ENCODE peak calls at places on chromosomes 4 and X, in five cellular contexts. One of them, this sample, is unnamed.

GRCh38 chrX:56397636-56398035 is 165.5 kb downstream of the KLF8 start:
- DNase-seq in endothelial cell: no peak
- DNase-seq in glutamatergic neuron: no peak
- DNase-seq in lower leg skin: no peak
- DNase-seq in breast epithelium: no peak
- DNase-seq in this sample: no peak

GRCh38 chr4:188214861-188215260 is 75.6 kb downstream of the TRIML1 start:
- DNase-seq in lower leg skin: no peak
- DNase-seq in glutamatergic neuron: no peak
- DNase-seq in endothelial cell: no peak
- DNase-seq in breast epithelium: no peak
- DNase-seq in this sample: no peak

GRCh38 chr4:109574443-109574850 is 14.4 kb downstream of the MCUB start:
- DNase-seq in endothelial cell: no peak
- DNase-seq in lower leg skin: no peak
- DNase-seq in breast epithelium: no peak
- DNase-seq in glutamatergic neuron: no peak
- DNase-seq in this sample: no peak

GRCh38 chr4:41935652-41936021 is 408 bp downstream of the TMEM33 start:
- DNase-seq in endothelial cell: no peak
- DNase-seq in glutamatergic neuron: no peak
- DNase-seq in lower leg skin: no peak
- DNase-seq in breast epithelium: no peak
- DNase-seq in this sample: peak

GRCh38 chrX:20989361-20989760 is 384.9 kb upstream of the CNKSR2 start:
- DNase-seq in glutamatergic neuron: no peak
- DNase-seq in lower leg skin: no peak
- DNase-seq in breast epithelium: no peak
- DNase-seq in endothelial cell: no peak
- DNase-seq in this sample: no peak

GRCh38 chr4:177699365-177700213 is 257.4 kb upstream of the AGA start:
- DNase-seq in breast epithelium: no peak
- DNase-seq in glutamatergic neuron: no peak
- DNase-seq in endothelial cell: no peak
- DNase-seq in lower leg skin: no peak
- DNase-seq in this sample: no peak

GRCh38 chr4:37953620-37954325 is 6.4 kb upstream of the PTTG2 start:
- DNase-seq in breast epithelium: no peak
- DNase-seq in lower leg skin: no peak
- DNase-seq in glutamatergic neuron: no peak
- DNase-seq in endothelial cell: no peak
- DNase-seq in this sample: no peak

GRCh38 chrX:115589419-115589818 is 28.4 kb downstream of the PLS3 start:
- DNase-seq in endothelial cell: no peak
- DNase-seq in glutamatergic neuron: no peak
- DNase-seq in breast epithelium: no peak
- DNase-seq in lower leg skin: no peak
- DNase-seq in this sample: no peak

GRCh38 chr4:1600211-1600780 is 83.8 kb downstream of the FAM53A start:
- DNase-seq in glutamatergic neuron: peak
- DNase-seq in endothelial cell: no peak
- DNase-seq in lower leg skin: no peak
- DNase-seq in breast epithelium: no peak
- DNase-seq in this sample: no peak

GRCh38 chr4:1204286-1204827 is 32.0 kb upstream of the SPON2 start:
- DNase-seq in breast epithelium: peak
- DNase-seq in endothelial cell: no peak
- DNase-seq in lower leg skin: no peak
- DNase-seq in glutamatergic neuron: no peak
- DNase-seq in this sample: no peak

GRCh38 chrX:1537031-1537715 is at the start of gene P2RY8:
- DNase-seq in endothelial cell: no peak
- DNase-seq in breast epithelium: peak
- DNase-seq in lower leg skin: peak
- DNase-seq in glutamatergic neuron: no peak
- DNase-seq in this sample: peak

GRCh38 chr4:139749313-139749712 is 83.7 kb downstream of the MGST2 start:
- DNase-seq in breast epithelium: no peak
- DNase-seq in endothelial cell: no peak
- DNase-seq in lower leg skin: no peak
- DNase-seq in glutamatergic neuron: no peak
- DNase-seq in this sample: no peak

GRCh38 chr4:136329042-136329662 is 1203.1 kb downstream of the PCDH18 start:
- DNase-seq in lower leg skin: no peak
- DNase-seq in breast epithelium: no peak
- DNase-seq in endothelial cell: no peak
- DNase-seq in glutamatergic neuron: no peak
- DNase-seq in this sample: no peak

GRCh38 chr4:161554372-161554990 is 609.3 kb downstream of the FSTL5 start:
- DNase-seq in endothelial cell: no peak
- DNase-seq in breast epithelium: no peak
- DNase-seq in glutamatergic neuron: no peak
- DNase-seq in lower leg skin: no peak
- DNase-seq in this sample: no peak

GRCh38 chrX:16444353-16444752 is 205.6 kb upstream of the S100G start:
- DNase-seq in endothelial cell: no peak
- DNase-seq in breast epithelium: no peak
- DNase-seq in glutamatergic neuron: peak
- DNase-seq in lower leg skin: no peak
- DNase-seq in this sample: no peak

GRCh38 chr4:156230151-156230550 is 276.5 kb upstream of the CTSO start:
- DNase-seq in endothelial cell: no peak
- DNase-seq in lower leg skin: no peak
- DNase-seq in breast epithelium: no peak
- DNase-seq in glutamatergic neuron: no peak
- DNase-seq in this sample: no peak

GRCh38 chrX:39676434-39676833 is 421.3 kb downstream of the BCOR start:
- DNase-seq in breast epithelium: no peak
- DNase-seq in endothelial cell: no peak
- DNase-seq in lower leg skin: no peak
- DNase-seq in glutamatergic neuron: no peak
- DNase-seq in this sample: no peak

GRCh38 chrX:154114652-154115051 is 17.1 kb upstream of the MECP2 start:
- DNase-seq in endothelial cell: no peak
- DNase-seq in breast epithelium: no peak
- DNase-seq in glutamatergic neuron: no peak
- DNase-seq in lower leg skin: no peak
- DNase-seq in this sample: no peak

GRCh38 chr4:8079031-8079885 is 79.4 kb downstream of the ABLIM2 start:
- DNase-seq in glutamatergic neuron: no peak
- DNase-seq in endothelial cell: no peak
- DNase-seq in breast epithelium: no peak
- DNase-seq in lower leg skin: no peak
- DNase-seq in this sample: no peak

GRCh38 chrX:53073115-53073581 is 9.0 kb upstream of the TSPYL2 start:
- DNase-seq in lower leg skin: no peak
- DNase-seq in breast epithelium: no peak
- DNase-seq in endothelial cell: no peak
- DNase-seq in glutamatergic neuron: peak
- DNase-seq in this sample: no peak

DNA sequence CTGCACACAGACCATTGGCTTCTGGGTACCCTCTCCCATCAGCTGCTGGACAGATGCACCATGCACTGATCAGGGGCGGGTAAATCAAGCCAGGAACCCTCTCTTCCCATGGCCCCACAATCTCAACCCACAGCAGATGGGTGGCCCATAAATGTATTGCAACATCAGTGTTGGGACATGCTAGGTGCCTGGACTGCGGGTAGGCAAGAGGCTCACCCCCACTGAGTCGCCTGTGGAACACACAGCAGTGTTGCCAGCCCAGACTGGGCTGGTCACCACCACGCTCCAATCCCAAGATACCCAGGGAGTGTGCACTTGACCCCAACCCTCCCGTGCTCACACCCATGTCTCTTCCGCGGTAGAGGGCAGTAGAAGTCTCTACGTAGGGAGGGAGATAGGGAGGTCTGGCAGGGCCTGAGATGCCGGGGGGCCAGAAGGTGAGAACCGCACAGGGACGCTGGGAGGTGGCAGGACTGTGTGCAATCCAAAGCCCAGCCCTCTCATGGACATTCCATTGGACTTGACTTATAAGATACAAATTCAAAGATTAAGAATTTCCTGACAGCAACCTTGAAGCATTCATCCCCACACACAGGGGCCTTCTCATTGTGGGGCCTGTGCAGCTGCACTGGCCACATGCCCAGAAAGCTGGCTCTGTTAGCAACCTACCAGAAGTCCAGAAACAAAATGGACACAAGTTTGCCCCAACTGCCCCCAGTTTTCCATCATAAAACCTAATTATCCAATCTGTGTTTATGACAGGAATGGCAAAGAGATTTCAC is 183.7 kb downstream of the NSUN7 start:
- DNase-seq in breast epithelium: peak
- DNase-seq in endothelial cell: no peak
- DNase-seq in glutamatergic neuron: no peak
- DNase-seq in lower leg skin: no peak
- DNase-seq in this sample: no peak
- TF ChIP-seq CTCF in breast epithelium: no peak
- TF ChIP-seq CTCF in endothelial cell: no peak
- TF ChIP-seq CTCF in glutamatergic neuron: no peak
- TF ChIP-seq CTCF in lower leg skin: no peak
- TF ChIP-seq CTCF in this sample: no peak

GRCh38 chrX:25343060-25343459 is 327.3 kb upstream of the ARX start:
- DNase-seq in breast epithelium: no peak
- DNase-seq in lower leg skin: no peak
- DNase-seq in glutamatergic neuron: no peak
- DNase-seq in endothelial cell: no peak
- DNase-seq in this sample: no peak
- TF ChIP-seq CTCF in breast epithelium: no peak
- TF ChIP-seq CTCF in lower leg skin: no peak
- TF ChIP-seq CTCF in glutamatergic neuron: no peak
- TF ChIP-seq CTCF in endothelial cell: no peak
- TF ChIP-seq CTCF in this sample: no peak

DNA sequence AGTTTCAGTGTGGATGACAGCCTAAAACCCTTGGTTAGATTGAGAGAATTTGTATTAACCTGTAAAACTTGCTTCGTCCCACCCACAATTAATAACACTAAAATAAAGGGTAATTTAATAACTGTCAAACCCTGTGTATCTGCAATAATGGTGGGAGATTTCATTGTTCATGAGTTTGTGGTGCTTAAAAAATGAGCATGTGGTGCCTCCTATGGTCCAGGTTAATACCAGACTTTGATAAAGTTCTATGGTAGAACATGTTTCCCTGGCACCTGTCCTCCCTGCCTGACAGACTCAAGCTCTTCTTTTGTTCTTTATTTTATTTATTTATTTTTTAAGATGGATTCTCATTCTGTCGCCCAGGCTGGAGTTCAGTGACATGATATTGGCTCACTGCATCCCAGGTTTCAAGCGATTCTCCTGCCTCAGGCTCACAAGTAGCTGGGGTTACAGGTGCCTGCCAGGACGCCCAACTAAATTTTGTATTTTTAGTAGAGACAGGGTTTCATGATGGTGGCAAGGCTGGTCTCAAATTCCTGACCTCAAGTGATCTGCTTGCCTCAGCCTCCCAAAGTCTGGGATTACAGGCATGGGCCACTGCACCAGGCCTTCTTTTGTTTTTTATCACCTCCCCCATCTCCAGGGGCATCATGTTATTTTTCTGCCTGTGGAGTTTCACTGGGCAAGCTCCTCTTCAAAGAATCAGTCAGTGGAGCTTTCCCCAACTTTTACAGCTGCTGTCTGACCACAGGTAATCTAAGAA is 289.2 kb downstream of the NR3C2 start:
- DNase-seq in endothelial cell: no peak
- DNase-seq in lower leg skin: no peak
- DNase-seq in glutamatergic neuron: no peak
- DNase-seq in breast epithelium: no peak
- DNase-seq in this sample: no peak
- TF ChIP-seq CTCF in endothelial cell: no peak
- TF ChIP-seq CTCF in lower leg skin: no peak
- TF ChIP-seq CTCF in glutamatergic neuron: no peak
- TF ChIP-seq CTCF in breast epithelium: no peak
- TF ChIP-seq CTCF in this sample: no peak

DNA sequence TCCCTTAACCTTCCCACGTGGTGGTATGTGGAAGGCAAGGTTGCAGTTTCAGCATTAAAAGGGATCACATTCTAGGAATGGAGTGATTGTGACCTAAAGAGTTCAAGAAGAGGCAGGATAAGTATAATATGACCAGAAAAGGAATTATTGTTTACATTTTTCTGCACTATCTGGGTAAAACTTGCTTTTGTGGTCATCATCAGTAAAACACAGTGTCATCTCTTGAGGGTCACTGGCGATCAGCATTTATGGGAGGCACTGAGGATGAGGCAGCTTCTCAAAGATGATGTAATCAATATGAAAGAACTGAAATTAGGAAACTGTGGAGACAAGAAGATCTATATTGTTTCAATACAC is 88.7 kb downstream of the CFAP299 start:
- DNase-seq in lower leg skin: no peak
- DNase-seq in breast epithelium: no peak
- DNase-seq in glutamatergic neuron: no peak
- DNase-seq in endothelial cell: no peak
- DNase-seq in this sample: no peak
- TF ChIP-seq CTCF in lower leg skin: no peak
- TF ChIP-seq CTCF in breast epithelium: no peak
- TF ChIP-seq CTCF in glutamatergic neuron: no peak
- TF ChIP-seq CTCF in endothelial cell: no peak
- TF ChIP-seq CTCF in this sample: no peak

This sample was measured in GM13976.